ENCODE peak calls at places on chromosomes 12 and 14, in seven cellular contexts. C is GM23338, N is chondrocyte, U is mucosa of descending colon, W is A673, P is cardiac muscle cell, R is right lobe of liver. O is an unnamed sample.

GRCh38 chr14:95183082-95183481 is 25.8 kb upstream of the DICER1 start:
- DNase-seq in W (no peak), U (no peak), P (no peak), N (no peak), R (peak; percentile 66), C (no peak), O (no peak)

GRCh38 chr14:65618996-65619395 is 206.5 kb downstream of the FUT8 start:
- DNase-seq in W (no peak), U (no peak), R (no peak), C (no peak), P (no peak), N (no peak), O (no peak)

GRCh38 chr12:325886-326285 is 63.2 kb downstream of the KDM5A start:
- DNase-seq in P (no peak), R (no peak), C (no peak), U (no peak), W (no peak), N (no peak), O (no peak)

GRCh38 chr12:54588110-54588831 is at the start of gene PPP1R1A:
- DNase-seq in R (peak; percentile 57), C (peak; percentile 75), P (peak; percentile 83), W (peak; percentile 55), U (no peak), N (no peak), O (no peak)

GRCh38 chr12:77940011-77940423 is 109.3 kb downstream of the NAV3 start:
- DNase-seq in N (no peak), U (no peak), P (peak; percentile 9), C (no peak), R (no peak), W (peak; percentile 82), O (no peak)

GRCh38 chr12:2919249-2919648 is 28.6 kb downstream of the TULP3 start:
- DNase-seq in U (no peak), P (no peak), C (no peak), R (no peak), W (no peak), N (no peak), O (no peak)

GRCh38 chr12:104494137-104494815 is 37.5 kb downstream of the CHST11 start:
- DNase-seq in U (no peak), C (no peak), N (no peak), R (no peak), W (no peak), P (peak; percentile 30), O (no peak)

GRCh38 chr14:74491952-74492351 is 1.2 kb downstream of the NPC2 start:
- DNase-seq in W (peak; percentile 24), C (peak; percentile 57), U (no peak), R (no peak), N (no peak), P (peak; percentile 39), O (peak; percentile 56)

GRCh38 chr12:130795906-130796305 is 43.1 kb downstream of the STX2 start:
- DNase-seq in U (no peak), P (no peak), N (no peak), C (no peak), R (no peak), W (no peak), O (no peak)

GRCh38 chr12:101238806-101239329 is 28.8 kb upstream of the SLC5A8 start:
- DNase-seq in W (no peak), N (no peak), R (no peak), U (no peak), P (no peak), C (no peak), O (no peak)

GRCh38 chr12:926641-927040 is 22.9 kb downstream of the RAD52 start:
- DNase-seq in U (no peak), C (no peak), P (no peak), W (no peak), R (no peak), N (no peak), O (no peak)

GRCh38 chr12:68809190-68810026 is 1.4 kb downstream of the MDM2 start:
- DNase-seq in N (no peak), C (no peak), R (no peak), W (no peak), P (no peak), U (no peak), O (no peak)

GRCh38 chr12:57483466-57483865 is 3.8 kb upstream of the ARHGAP9 start:
- DNase-seq in R (no peak), U (no peak), N (peak; percentile 7), P (no peak), C (peak; percentile 61), W (no peak), O (no peak)

GRCh38 chr12:49503674-49504180 is 35.1 kb upstream of the KCNH3 start:
- DNase-seq in P (no peak), W (peak; percentile 92), N (no peak), R (no peak), C (peak; percentile 3), U (no peak), O (no peak)

GRCh38 chr12:131384544-131384855 is 326.4 kb upstream of the SFSWAP start:
- DNase-seq in P (no peak), C (no peak), W (no peak), U (no peak), R (no peak), N (peak; percentile 49), O (no peak)

GRCh38 chr14:104518659-104519350 is 60.8 kb upstream of the C14orf180 start:
- DNase-seq in R (no peak), W (no peak), P (peak; percentile 48), C (no peak), N (no peak), U (no peak), O (no peak)

GRCh38 chr12:117188121-117188665 is 2.1 kb downstream of the FBXO21 start:
- DNase-seq in R (no peak), W (no peak), C (no peak), N (peak; percentile 14), P (no peak), U (no peak), O (no peak)

GRCh38 chr14:82500222-82500621 is 966.6 kb upstream of the SEL1L start:
- DNase-seq in R (no peak), C (no peak), P (no peak), U (no peak), N (no peak), W (no peak), O (no peak)

GRCh38 chr14:20989787-20990600 is at the start of gene METTL17:
- DNase-seq in R (peak; percentile 88), P (peak; percentile 97), W (peak; percentile 99), C (peak; percentile 98), U (peak; percentile 93), N (peak; percentile 97), O (peak; percentile 87)
- TF ChIP-seq CTCF in R (peak; percentile 36), P (peak; percentile 37), W (peak; percentile 42), C (peak; percentile 51), U (no peak), N (peak; percentile 73), O (no peak)

DNA sequence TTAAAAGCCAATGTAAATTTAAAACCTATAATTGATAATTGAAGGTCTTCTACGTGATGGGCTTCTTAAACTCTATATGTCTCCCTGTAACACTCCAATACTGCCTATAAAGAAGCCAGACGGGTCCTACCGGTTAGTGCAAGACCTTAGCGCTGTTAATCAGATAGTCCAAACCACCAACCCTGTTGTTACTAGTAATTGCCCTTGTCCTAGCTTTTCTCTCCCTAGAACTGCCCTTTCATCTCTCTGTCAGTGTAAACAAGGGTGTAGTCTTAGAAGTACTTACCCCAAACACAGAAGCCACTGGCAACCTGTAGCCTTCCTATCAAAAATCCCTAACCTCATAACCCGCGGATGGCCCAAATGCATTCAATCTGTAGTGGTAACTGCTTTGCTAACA is 243.0 kb upstream of the DIO3 start:
- DNase-seq in N (no peak), C (no peak), P (no peak), W (no peak), U (no peak), R (no peak), O (no peak)
- TF ChIP-seq CTCF in N (no peak), C (no peak), P (no peak), W (no peak), U (no peak), R (no peak), O (no peak)

DNA sequence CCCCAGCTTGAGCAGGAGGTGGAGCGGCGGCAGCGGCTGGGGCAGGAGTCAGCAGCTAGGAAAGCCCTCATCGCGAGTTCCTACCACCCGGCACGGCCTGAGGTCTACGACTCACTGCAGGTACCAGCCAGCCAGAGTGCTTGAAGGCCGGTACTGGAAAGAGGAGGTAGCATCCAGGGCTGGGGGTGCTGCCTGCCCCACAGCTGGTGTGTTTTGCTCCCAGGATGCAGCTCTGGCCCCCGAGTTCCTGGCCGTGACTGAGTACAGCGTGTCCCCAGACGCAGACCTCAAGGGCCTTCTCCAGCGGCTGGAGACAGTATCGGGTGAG is 1.6 kb downstream of the OGFOD2 start:
- DNase-seq in R (no peak), W (no peak), P (no peak), U (peak; percentile 52), N (peak; percentile 77), C (no peak), O (no peak)
- TF ChIP-seq CTCF in R (no peak), W (no peak), P (no peak), U (no peak), N (no peak), C (no peak), O (no peak)

GRCh38 chr12:108514973-108515814 is at the start of gene FICD:
- DNase-seq in U (peak; percentile 100), W (peak; percentile 100), N (peak; percentile 100), P (peak; percentile 100), C (peak; percentile 100), R (peak; percentile 100), O (peak; percentile 95)
- TF ChIP-seq CTCF in U (no peak), W (no peak), N (no peak), P (no peak), C (no peak), R (no peak), O (no peak)

DNA sequence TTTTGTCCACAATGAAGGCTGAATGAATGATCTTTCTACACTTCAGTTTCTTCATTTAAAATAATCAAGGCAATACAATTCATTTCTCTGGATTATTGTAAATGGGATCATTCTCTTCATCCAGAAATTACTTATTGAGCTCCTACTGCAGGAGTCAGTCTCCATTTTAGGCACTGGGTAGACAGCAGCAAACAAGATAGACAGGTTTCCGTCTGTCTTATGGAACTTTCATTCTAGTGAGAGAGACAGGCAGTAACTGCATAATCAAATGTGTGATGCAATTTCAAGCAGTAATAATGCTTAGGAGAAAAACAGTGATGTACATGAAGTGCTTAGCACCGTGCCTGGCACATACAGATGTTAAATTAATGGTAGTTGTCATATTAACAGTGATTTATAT is 118.9 kb downstream of the SUDS3 start:
- DNase-seq in U (no peak), C (no peak), R (no peak), P (no peak), N (no peak), W (no peak), O (no peak)
- TF ChIP-seq CTCF in U (no peak), C (no peak), R (no peak), P (no peak), N (no peak), W (no peak), O (no peak)